ENCODE peak calls at places on chromosomes 6 and 20, in nine cellular contexts. One of them, this sample, is unnamed.

GRCh38 chr20:22716824-22717351 is 132.5 kb upstream of the FOXA2 start:
- DNase-seq in activated CD8-positive, alpha-beta T cell treated with anti-CD3 and anti-CD28 coated beads, Interleukin-2, amount 10 ng/mL, durations not matched to agents 7 days and 5 days: no peak
- DNase-seq in ACHN: no peak
- DNase-seq in SW480: no peak
- DNase-seq in left cardiac atrium: no peak
- DNase-seq in fibroblast of lung: peak; percentile 6
- DNase-seq in HTR-8/SVneo: no peak
- DNase-seq in IMR-90: peak; percentile 7
- DNase-seq in iPS-NIHi11: no peak
- DNase-seq in this sample: no peak

GRCh38 chr20:1702288-1702687 is 44.7 kb upstream of the SIRPG start:
- DNase-seq in activated CD8-positive, alpha-beta T cell treated with anti-CD3 and anti-CD28 coated beads, Interleukin-2, amount 10 ng/mL, durations not matched to agents 7 days and 5 days: no peak
- DNase-seq in ACHN: no peak
- DNase-seq in SW480: no peak
- DNase-seq in left cardiac atrium: no peak
- DNase-seq in fibroblast of lung: no peak
- DNase-seq in HTR-8/SVneo: no peak
- DNase-seq in IMR-90: no peak
- DNase-seq in iPS-NIHi11: no peak
- DNase-seq in this sample: no peak

GRCh38 chr6:107727096-107727757 is 96.9 kb downstream of the SCML4 start:
- DNase-seq in activated CD8-positive, alpha-beta T cell treated with anti-CD3 and anti-CD28 coated beads, Interleukin-2, amount 10 ng/mL, durations not matched to agents 7 days and 5 days: no peak
- DNase-seq in ACHN: no peak
- DNase-seq in SW480: no peak
- DNase-seq in left cardiac atrium: no peak
- DNase-seq in fibroblast of lung: no peak
- DNase-seq in HTR-8/SVneo: no peak
- DNase-seq in IMR-90: no peak
- DNase-seq in iPS-NIHi11: no peak
- DNase-seq in this sample: no peak

GRCh38 chr6:82144007-82144851 is 103.3 kb downstream of the IBTK start:
- DNase-seq in activated CD8-positive, alpha-beta T cell treated with anti-CD3 and anti-CD28 coated beads, Interleukin-2, amount 10 ng/mL, durations not matched to agents 7 days and 5 days: no peak
- DNase-seq in ACHN: peak; percentile 91
- DNase-seq in SW480: peak; percentile 56
- DNase-seq in left cardiac atrium: peak; percentile 36
- DNase-seq in fibroblast of lung: peak; percentile 94
- DNase-seq in HTR-8/SVneo: peak; percentile 67
- DNase-seq in IMR-90: peak; percentile 98
- DNase-seq in iPS-NIHi11: no peak
- DNase-seq in this sample: peak; percentile 25

GRCh38 chr20:60078351-60079250 is 120.4 kb downstream of the CDH26 start:
- DNase-seq in activated CD8-positive, alpha-beta T cell treated with anti-CD3 and anti-CD28 coated beads, Interleukin-2, amount 10 ng/mL, durations not matched to agents 7 days and 5 days: no peak
- DNase-seq in ACHN: no peak
- DNase-seq in SW480: no peak
- DNase-seq in left cardiac atrium: no peak
- DNase-seq in fibroblast of lung: no peak
- DNase-seq in HTR-8/SVneo: no peak
- DNase-seq in IMR-90: no peak
- DNase-seq in iPS-NIHi11: no peak
- DNase-seq in this sample: no peak

GRCh38 chr6:49913656-49914055 is 47.3 kb upstream of the CRISP1 start:
- DNase-seq in activated CD8-positive, alpha-beta T cell treated with anti-CD3 and anti-CD28 coated beads, Interleukin-2, amount 10 ng/mL, durations not matched to agents 7 days and 5 days: no peak
- DNase-seq in ACHN: no peak
- DNase-seq in SW480: peak; percentile 18
- DNase-seq in left cardiac atrium: no peak
- DNase-seq in fibroblast of lung: no peak
- DNase-seq in HTR-8/SVneo: no peak
- DNase-seq in IMR-90: no peak
- DNase-seq in iPS-NIHi11: no peak
- DNase-seq in this sample: no peak

GRCh38 chr6:33197431-33198048 is 2.9 kb downstream of the RXRB start:
- DNase-seq in activated CD8-positive, alpha-beta T cell treated with anti-CD3 and anti-CD28 coated beads, Interleukin-2, amount 10 ng/mL, durations not matched to agents 7 days and 5 days: peak; percentile 55
- DNase-seq in ACHN: peak; percentile 63
- DNase-seq in SW480: peak; percentile 70
- DNase-seq in left cardiac atrium: peak; percentile 49
- DNase-seq in fibroblast of lung: peak; percentile 72
- DNase-seq in HTR-8/SVneo: peak; percentile 61
- DNase-seq in IMR-90: peak; percentile 56
- DNase-seq in iPS-NIHi11: peak; percentile 77
- DNase-seq in this sample: peak; percentile 79

GRCh38 chr6:42704937-42705374 is 17.4 kb downstream of the PRPH2 start:
- DNase-seq in activated CD8-positive, alpha-beta T cell treated with anti-CD3 and anti-CD28 coated beads, Interleukin-2, amount 10 ng/mL, durations not matched to agents 7 days and 5 days: no peak
- DNase-seq in ACHN: no peak
- DNase-seq in SW480: no peak
- DNase-seq in left cardiac atrium: no peak
- DNase-seq in fibroblast of lung: no peak
- DNase-seq in HTR-8/SVneo: no peak
- DNase-seq in IMR-90: no peak
- DNase-seq in iPS-NIHi11: no peak
- DNase-seq in this sample: no peak

GRCh38 chr6:126661646-126662045 is 321.7 kb downstream of the CENPW start:
- DNase-seq in activated CD8-positive, alpha-beta T cell treated with anti-CD3 and anti-CD28 coated beads, Interleukin-2, amount 10 ng/mL, durations not matched to agents 7 days and 5 days: no peak
- DNase-seq in ACHN: no peak
- DNase-seq in SW480: no peak
- DNase-seq in left cardiac atrium: no peak
- DNase-seq in fibroblast of lung: peak; percentile 71
- DNase-seq in HTR-8/SVneo: no peak
- DNase-seq in IMR-90: peak; percentile 87
- DNase-seq in iPS-NIHi11: no peak
- DNase-seq in this sample: no peak

GRCh38 chr6:7646394-7646793 is 56.4 kb downstream of the SNRNP48 start:
- DNase-seq in activated CD8-positive, alpha-beta T cell treated with anti-CD3 and anti-CD28 coated beads, Interleukin-2, amount 10 ng/mL, durations not matched to agents 7 days and 5 days: no peak
- DNase-seq in ACHN: no peak
- DNase-seq in SW480: no peak
- DNase-seq in left cardiac atrium: no peak
- DNase-seq in fibroblast of lung: peak; percentile 7
- DNase-seq in HTR-8/SVneo: no peak
- DNase-seq in IMR-90: peak; percentile 68
- DNase-seq in iPS-NIHi11: no peak
- DNase-seq in this sample: no peak

GRCh38 chr6:154590770-154591169 is 80.3 kb upstream of the CNKSR3 start:
- DNase-seq in activated CD8-positive, alpha-beta T cell treated with anti-CD3 and anti-CD28 coated beads, Interleukin-2, amount 10 ng/mL, durations not matched to agents 7 days and 5 days: no peak
- DNase-seq in ACHN: no peak
- DNase-seq in SW480: no peak
- DNase-seq in left cardiac atrium: no peak
- DNase-seq in fibroblast of lung: no peak
- DNase-seq in HTR-8/SVneo: no peak
- DNase-seq in IMR-90: no peak
- DNase-seq in iPS-NIHi11: no peak
- DNase-seq in this sample: no peak

GRCh38 chr6:109224994-109225393 is 129.7 kb downstream of the CEP57L1 start:
- DNase-seq in activated CD8-positive, alpha-beta T cell treated with anti-CD3 and anti-CD28 coated beads, Interleukin-2, amount 10 ng/mL, durations not matched to agents 7 days and 5 days: no peak
- DNase-seq in ACHN: no peak
- DNase-seq in SW480: no peak
- DNase-seq in left cardiac atrium: no peak
- DNase-seq in fibroblast of lung: no peak
- DNase-seq in HTR-8/SVneo: no peak
- DNase-seq in IMR-90: no peak
- DNase-seq in iPS-NIHi11: no peak
- DNase-seq in this sample: no peak

GRCh38 chr6:169072127-169073042 is 181.3 kb downstream of the THBS2 start:
- DNase-seq in activated CD8-positive, alpha-beta T cell treated with anti-CD3 and anti-CD28 coated beads, Interleukin-2, amount 10 ng/mL, durations not matched to agents 7 days and 5 days: no peak
- DNase-seq in ACHN: no peak
- DNase-seq in SW480: no peak
- DNase-seq in left cardiac atrium: no peak
- DNase-seq in fibroblast of lung: peak; percentile 18
- DNase-seq in HTR-8/SVneo: no peak
- DNase-seq in IMR-90: no peak
- DNase-seq in iPS-NIHi11: no peak
- DNase-seq in this sample: no peak

GRCh38 chr20:8764289-8764962 is 304.5 kb upstream of the PLCB4 start:
- DNase-seq in activated CD8-positive, alpha-beta T cell treated with anti-CD3 and anti-CD28 coated beads, Interleukin-2, amount 10 ng/mL, durations not matched to agents 7 days and 5 days: no peak
- DNase-seq in ACHN: no peak
- DNase-seq in SW480: no peak
- DNase-seq in left cardiac atrium: no peak
- DNase-seq in fibroblast of lung: peak; percentile 19
- DNase-seq in HTR-8/SVneo: no peak
- DNase-seq in IMR-90: no peak
- DNase-seq in iPS-NIHi11: no peak
- DNase-seq in this sample: no peak

GRCh38 chr6:127300411-127300810 is 33.7 kb downstream of the RNF146 start:
- DNase-seq in activated CD8-positive, alpha-beta T cell treated with anti-CD3 and anti-CD28 coated beads, Interleukin-2, amount 10 ng/mL, durations not matched to agents 7 days and 5 days: no peak
- DNase-seq in ACHN: peak; percentile 13
- DNase-seq in SW480: no peak
- DNase-seq in left cardiac atrium: no peak
- DNase-seq in fibroblast of lung: peak; percentile 70
- DNase-seq in HTR-8/SVneo: peak; percentile 7
- DNase-seq in IMR-90: peak; percentile 92
- DNase-seq in iPS-NIHi11: no peak
- DNase-seq in this sample: peak; percentile 11

GRCh38 chr6:110708295-110708965 is 106.8 kb downstream of the CDK19 start:
- DNase-seq in activated CD8-positive, alpha-beta T cell treated with anti-CD3 and anti-CD28 coated beads, Interleukin-2, amount 10 ng/mL, durations not matched to agents 7 days and 5 days: no peak
- DNase-seq in ACHN: no peak
- DNase-seq in SW480: no peak
- DNase-seq in left cardiac atrium: no peak
- DNase-seq in fibroblast of lung: peak; percentile 68
- DNase-seq in HTR-8/SVneo: no peak
- DNase-seq in IMR-90: peak; percentile 65
- DNase-seq in iPS-NIHi11: no peak
- DNase-seq in this sample: no peak

GRCh38 chr20:61951695-61952533 is 113.8 kb downstream of the TAF4 start:
- DNase-seq in activated CD8-positive, alpha-beta T cell treated with anti-CD3 and anti-CD28 coated beads, Interleukin-2, amount 10 ng/mL, durations not matched to agents 7 days and 5 days: peak; percentile 36
- DNase-seq in ACHN: no peak
- DNase-seq in SW480: no peak
- DNase-seq in left cardiac atrium: peak; percentile 18
- DNase-seq in fibroblast of lung: peak; percentile 30
- DNase-seq in HTR-8/SVneo: no peak
- DNase-seq in IMR-90: peak; percentile 28
- DNase-seq in iPS-NIHi11: peak; percentile 86
- DNase-seq in this sample: peak; percentile 95

GRCh38 chr20:46807998-46808397 is 86.6 kb upstream of the EYA2 start:
- DNase-seq in activated CD8-positive, alpha-beta T cell treated with anti-CD3 and anti-CD28 coated beads, Interleukin-2, amount 10 ng/mL, durations not matched to agents 7 days and 5 days: no peak
- DNase-seq in ACHN: no peak
- DNase-seq in SW480: no peak
- DNase-seq in left cardiac atrium: no peak
- DNase-seq in fibroblast of lung: no peak
- DNase-seq in HTR-8/SVneo: no peak
- DNase-seq in IMR-90: no peak
- DNase-seq in iPS-NIHi11: no peak
- DNase-seq in this sample: no peak

GRCh38 chr6:34745277-34746103 is 11.8 kb upstream of the SNRPC start:
- DNase-seq in activated CD8-positive, alpha-beta T cell treated with anti-CD3 and anti-CD28 coated beads, Interleukin-2, amount 10 ng/mL, durations not matched to agents 7 days and 5 days: no peak
- DNase-seq in ACHN: no peak
- DNase-seq in SW480: peak; percentile 54
- DNase-seq in left cardiac atrium: no peak
- DNase-seq in fibroblast of lung: no peak
- DNase-seq in HTR-8/SVneo: peak; percentile 66
- DNase-seq in IMR-90: peak; percentile 72
- DNase-seq in iPS-NIHi11: peak; percentile 36
- DNase-seq in this sample: peak; percentile 17

GRCh38 chr6:11885159-11885558 is 106.6 kb upstream of the ADTRP start:
- DNase-seq in activated CD8-positive, alpha-beta T cell treated with anti-CD3 and anti-CD28 coated beads, Interleukin-2, amount 10 ng/mL, durations not matched to agents 7 days and 5 days: no peak
- DNase-seq in ACHN: no peak
- DNase-seq in SW480: no peak
- DNase-seq in left cardiac atrium: no peak
- DNase-seq in fibroblast of lung: no peak
- DNase-seq in HTR-8/SVneo: no peak
- DNase-seq in IMR-90: no peak
- DNase-seq in iPS-NIHi11: no peak
- DNase-seq in this sample: no peak

GRCh38 chr6:170383466-170384075 is 77.0 kb downstream of the FAM120B start:
- DNase-seq in activated CD8-positive, alpha-beta T cell treated with anti-CD3 and anti-CD28 coated beads, Interleukin-2, amount 10 ng/mL, durations not matched to agents 7 days and 5 days: no peak
- DNase-seq in ACHN: no peak
- DNase-seq in SW480: no peak
- DNase-seq in left cardiac atrium: no peak
- DNase-seq in fibroblast of lung: no peak
- DNase-seq in HTR-8/SVneo: no peak
- DNase-seq in IMR-90: no peak
- DNase-seq in iPS-NIHi11: no peak
- DNase-seq in this sample: no peak

GRCh38 chr6:82645536-82646230 is 282.1 kb downstream of the TPBG start:
- DNase-seq in activated CD8-positive, alpha-beta T cell treated with anti-CD3 and anti-CD28 coated beads, Interleukin-2, amount 10 ng/mL, durations not matched to agents 7 days and 5 days: no peak
- DNase-seq in ACHN: no peak
- DNase-seq in SW480: no peak
- DNase-seq in left cardiac atrium: no peak
- DNase-seq in fibroblast of lung: no peak
- DNase-seq in HTR-8/SVneo: no peak
- DNase-seq in IMR-90: no peak
- DNase-seq in iPS-NIHi11: no peak
- DNase-seq in this sample: no peak

GRCh38 chr6:75283907-75284284 is 696 bp downstream of the TMEM30A start:
- DNase-seq in activated CD8-positive, alpha-beta T cell treated with anti-CD3 and anti-CD28 coated beads, Interleukin-2, amount 10 ng/mL, durations not matched to agents 7 days and 5 days: peak; percentile 37
- DNase-seq in ACHN: no peak
- DNase-seq in SW480: no peak
- DNase-seq in left cardiac atrium: no peak
- DNase-seq in fibroblast of lung: no peak
- DNase-seq in HTR-8/SVneo: no peak
- DNase-seq in IMR-90: no peak
- DNase-seq in iPS-NIHi11: no peak
- DNase-seq in this sample: no peak

GRCh38 chr6:27176096-27176495 is 71.4 kb upstream of the PRSS16 start:
- DNase-seq in activated CD8-positive, alpha-beta T cell treated with anti-CD3 and anti-CD28 coated beads, Interleukin-2, amount 10 ng/mL, durations not matched to agents 7 days and 5 days: no peak
- DNase-seq in ACHN: no peak
- DNase-seq in SW480: no peak
- DNase-seq in left cardiac atrium: no peak
- DNase-seq in fibroblast of lung: peak; percentile 52
- DNase-seq in HTR-8/SVneo: no peak
- DNase-seq in IMR-90: peak; percentile 67
- DNase-seq in iPS-NIHi11: no peak
- DNase-seq in this sample: no peak

GRCh38 chr6:145491126-145491525 is 244.2 kb downstream of the EPM2A start:
- DNase-seq in activated CD8-positive, alpha-beta T cell treated with anti-CD3 and anti-CD28 coated beads, Interleukin-2, amount 10 ng/mL, durations not matched to agents 7 days and 5 days: no peak
- DNase-seq in ACHN: no peak
- DNase-seq in SW480: no peak
- DNase-seq in left cardiac atrium: no peak
- DNase-seq in fibroblast of lung: no peak
- DNase-seq in HTR-8/SVneo: no peak
- DNase-seq in IMR-90: no peak
- DNase-seq in iPS-NIHi11: no peak
- DNase-seq in this sample: no peak

GRCh38 chr6:123803862-123804681 is at the start of gene NKAIN2:
- DNase-seq in activated CD8-positive, alpha-beta T cell treated with anti-CD3 and anti-CD28 coated beads, Interleukin-2, amount 10 ng/mL, durations not matched to agents 7 days and 5 days: no peak
- DNase-seq in ACHN: peak; percentile 5
- DNase-seq in SW480: peak; percentile 13
- DNase-seq in left cardiac atrium: peak; percentile 37
- DNase-seq in fibroblast of lung: no peak
- DNase-seq in HTR-8/SVneo: no peak
- DNase-seq in IMR-90: no peak
- DNase-seq in iPS-NIHi11: peak; percentile 71
- DNase-seq in this sample: peak; percentile 88

GRCh38 chr6:9540534-9541126 is 874.2 kb downstream of the TFAP2A start:
- DNase-seq in activated CD8-positive, alpha-beta T cell treated with anti-CD3 and anti-CD28 coated beads, Interleukin-2, amount 10 ng/mL, durations not matched to agents 7 days and 5 days: no peak
- DNase-seq in ACHN: peak; percentile 56
- DNase-seq in SW480: peak; percentile 35
- DNase-seq in left cardiac atrium: no peak
- DNase-seq in fibroblast of lung: peak; percentile 49
- DNase-seq in HTR-8/SVneo: peak; percentile 48
- DNase-seq in IMR-90: peak; percentile 67
- DNase-seq in iPS-NIHi11: peak; percentile 47
- DNase-seq in this sample: peak; percentile 76

GRCh38 chr6:116127771-116128493 is 2.0 kb upstream of the COL10A1 start:
- DNase-seq in activated CD8-positive, alpha-beta T cell treated with anti-CD3 and anti-CD28 coated beads, Interleukin-2, amount 10 ng/mL, durations not matched to agents 7 days and 5 days: no peak
- DNase-seq in ACHN: no peak
- DNase-seq in SW480: no peak
- DNase-seq in left cardiac atrium: no peak
- DNase-seq in fibroblast of lung: peak; percentile 4
- DNase-seq in HTR-8/SVneo: no peak
- DNase-seq in IMR-90: peak; percentile 39
- DNase-seq in iPS-NIHi11: no peak
- DNase-seq in this sample: no peak

GRCh38 chr6:81894788-81895221 is 142.3 kb upstream of the TENT5A start:
- DNase-seq in activated CD8-positive, alpha-beta T cell treated with anti-CD3 and anti-CD28 coated beads, Interleukin-2, amount 10 ng/mL, durations not matched to agents 7 days and 5 days: no peak
- DNase-seq in ACHN: no peak
- DNase-seq in SW480: no peak
- DNase-seq in left cardiac atrium: peak; percentile 63
- DNase-seq in fibroblast of lung: no peak
- DNase-seq in HTR-8/SVneo: no peak
- DNase-seq in IMR-90: peak; percentile 39
- DNase-seq in iPS-NIHi11: no peak
- DNase-seq in this sample: no peak

GRCh38 chr20:1328680-1329330 is at the start of gene SDCBP2:
- DNase-seq in activated CD8-positive, alpha-beta T cell treated with anti-CD3 and anti-CD28 coated beads, Interleukin-2, amount 10 ng/mL, durations not matched to agents 7 days and 5 days: no peak
- DNase-seq in ACHN: no peak
- DNase-seq in SW480: peak; percentile 75
- DNase-seq in left cardiac atrium: no peak
- DNase-seq in fibroblast of lung: no peak
- DNase-seq in HTR-8/SVneo: no peak
- DNase-seq in IMR-90: no peak
- DNase-seq in iPS-NIHi11: no peak
- DNase-seq in this sample: no peak

GRCh38 chr6:169407338-169407737 is 153.7 kb upstream of the THBS2 start:
- DNase-seq in activated CD8-positive, alpha-beta T cell treated with anti-CD3 and anti-CD28 coated beads, Interleukin-2, amount 10 ng/mL, durations not matched to agents 7 days and 5 days: no peak
- DNase-seq in ACHN: no peak
- DNase-seq in SW480: no peak
- DNase-seq in left cardiac atrium: no peak
- DNase-seq in fibroblast of lung: no peak
- DNase-seq in HTR-8/SVneo: no peak
- DNase-seq in IMR-90: no peak
- DNase-seq in iPS-NIHi11: no peak
- DNase-seq in this sample: no peak

This sample was measured in left kidney.